ENCODE peak calls at places on chromosomes 16 and 17, in four cellular contexts. I is CD8-positive, alpha-beta memory T cell; A is Kasumi-1; U is lower lobe of right lung. Z is an unnamed sample.
A peak's percentile ranks its signal among the peaks of the same experiment; 100 is the strongest.

GRCh38 chr16:27284865-27285675 is 16.5 kb upstream of the NSMCE1 start:
- DNase-seq in I (no peak), A (no peak), U (no peak), Z (no peak)

GRCh38 chr17:43661699-43662431 is at the start of gene MEOX1:
- DNase-seq in I (no peak), A (no peak), U (no peak), Z (no peak)

GRCh38 chr17:19009970-19010369 is 5.4 kb upstream of the FAM83G start:
- DNase-seq in I (no peak), A (no peak), U (peak; percentile 32), Z (no peak)

GRCh38 chr17:48624544-48625501 is 1.3 kb downstream of the HOXB9 start:
- DNase-seq in I (no peak), A (no peak), U (no peak), Z (no peak)

GRCh38 chr17:74282587-74283370 is 8.7 kb downstream of the DNAI2 start:
- DNase-seq in I (peak; percentile 79), A (peak; percentile 21), U (no peak), Z (no peak)

GRCh38 chr16:84239186-84239790 is 524 bp downstream of the KCNG4 start:
- DNase-seq in I (no peak), A (peak; percentile 44), U (no peak), Z (no peak)

GRCh38 chr16:69928856-69929400 is 22.2 kb upstream of the CLEC18A start:
- DNase-seq in I (no peak), A (no peak), U (peak; percentile 14), Z (no peak)

GRCh38 chr17:47714773-47715396 is 18.2 kb upstream of the TBX21 start:
- DNase-seq in I (no peak), A (no peak), U (no peak), Z (no peak)

GRCh38 chr16:85557976-85558589 is 55.0 kb upstream of the GSE1 start:
- DNase-seq in I (peak; percentile 29), A (no peak), U (no peak), Z (no peak)

GRCh38 chr16:15853021-15853420 is 3.8 kb downstream of the MYH11 start:
- DNase-seq in I (no peak), A (no peak), U (no peak), Z (no peak)

Z was measured in HCT116.